ENCODE peak calls at places on chromosomes 6 and 20, in six cellular contexts. One of them, this sample, is unnamed.

GRCh38 chr6:27605401-27606342 is 132.8 kb upstream of the ZNF184 start:
- DNase-seq in HTR-8/SVneo: peak; percentile 77
- DNase-seq in coronary artery: no peak
- DNase-seq in lower leg skin: no peak
- DNase-seq in CD4-positive, alpha-beta memory T cell: no peak
- DNase-seq in HS-5: peak; percentile 82
- DNase-seq in this sample: no peak

GRCh38 chr6:10719386-10720228 is 3.3 kb upstream of the TMEM14C start:
- DNase-seq in HTR-8/SVneo: no peak
- DNase-seq in CD4-positive, alpha-beta memory T cell: peak; percentile 26
- DNase-seq in coronary artery: no peak
- DNase-seq in lower leg skin: peak; percentile 47
- DNase-seq in HS-5: no peak
- DNase-seq in this sample: no peak

GRCh38 chr6:43386492-43386891 is 17.0 kb upstream of the ZNF318 start:
- DNase-seq in CD4-positive, alpha-beta memory T cell: peak; percentile 36
- DNase-seq in HTR-8/SVneo: no peak
- DNase-seq in lower leg skin: no peak
- DNase-seq in HS-5: no peak
- DNase-seq in coronary artery: no peak
- DNase-seq in this sample: no peak

GRCh38 chr20:45322952-45323383 is 14.9 kb upstream of the MATN4 start:
- DNase-seq in CD4-positive, alpha-beta memory T cell: no peak
- DNase-seq in HS-5: no peak
- DNase-seq in coronary artery: no peak
- DNase-seq in HTR-8/SVneo: peak; percentile 84
- DNase-seq in lower leg skin: peak; percentile 68
- DNase-seq in this sample: peak; percentile 56

GRCh38 chr6:148441454-148441911 is 98.8 kb downstream of the SASH1 start:
- DNase-seq in coronary artery: no peak
- DNase-seq in CD4-positive, alpha-beta memory T cell: no peak
- DNase-seq in HTR-8/SVneo: peak; percentile 30
- DNase-seq in lower leg skin: no peak
- DNase-seq in HS-5: peak; percentile 77
- DNase-seq in this sample: no peak

GRCh38 chr6:37741757-37742400 is 44.2 kb upstream of the MDGA1 start:
- DNase-seq in HS-5: no peak
- DNase-seq in lower leg skin: no peak
- DNase-seq in CD4-positive, alpha-beta memory T cell: no peak
- DNase-seq in HTR-8/SVneo: no peak
- DNase-seq in coronary artery: no peak
- DNase-seq in this sample: no peak

GRCh38 chr6:13152804-13153203 is 175.5 kb downstream of the TBC1D7 start:
- DNase-seq in HTR-8/SVneo: no peak
- DNase-seq in coronary artery: no peak
- DNase-seq in HS-5: no peak
- DNase-seq in lower leg skin: no peak
- DNase-seq in CD4-positive, alpha-beta memory T cell: no peak
- DNase-seq in this sample: no peak

GRCh38 chr6:123526128-123526527 is 110.6 kb downstream of the TRDN start:
- DNase-seq in CD4-positive, alpha-beta memory T cell: no peak
- DNase-seq in coronary artery: no peak
- DNase-seq in HTR-8/SVneo: no peak
- DNase-seq in lower leg skin: no peak
- DNase-seq in HS-5: no peak
- DNase-seq in this sample: no peak

GRCh38 chr6:33966536-33966935 is 162.7 kb upstream of the MLN start:
- DNase-seq in CD4-positive, alpha-beta memory T cell: no peak
- DNase-seq in HS-5: no peak
- DNase-seq in coronary artery: no peak
- DNase-seq in HTR-8/SVneo: no peak
- DNase-seq in lower leg skin: no peak
- DNase-seq in this sample: no peak